ENCODE peak calls at places on chromosomes 6 and 20, in four cellular contexts. D is upper lobe of left lung; S is stimulated activated memory B cell treated with anti-CD40 and anti-IgM and Interleukin-4, amounts not matched to agents 10 μg/mL and 1 μg/mL and 100 μg/mL, for 72 hours; U is stimulated activated naive CD8-positive, alpha-beta T cell treated with anti-CD3 and anti-CD28 coated beads, Interleukin-15, amount 100 ng/mL, for 72 hours. L is an unnamed sample.

GRCh38 chr6:160005861-160006540 is 37.1 kb downstream of the IGF2R start:
- ATAC-seq in D (peak), S (peak), U (peak), L (peak)

GRCh38 chr20:41375846-41376245 is 9.2 kb upstream of the EMILIN3 start:
- ATAC-seq in D (no peak), S (no peak), U (no peak), L (no peak)

GRCh38 chr6:29762781-29763214 is 39.6 kb downstream of the HLA-F start:
- ATAC-seq in D (peak), S (no peak), U (no peak), L (no peak)

GRCh38 chr20:32685541-32686529 is 12.1 kb upstream of the C20orf203 start:
- ATAC-seq in D (no peak), S (no peak), U (no peak), L (peak)

GRCh38 chr6:133241901-133242760 is 974 bp downstream of the EYA4 start:
- ATAC-seq in D (no peak), S (no peak), U (no peak), L (peak)

GRCh38 chr6:138977646-138978167 is 10.3 kb downstream of the REPS1 start:
- ATAC-seq in D (no peak), S (no peak), U (no peak), L (no peak)

GRCh38 chr6:13447949-13448724 is 39.3 kb downstream of the GFOD1 start:
- ATAC-seq in D (peak), S (peak), U (peak), L (peak)

GRCh38 chr20:49399329-49399728 is 83.1 kb downstream of the KCNB1 start:
- ATAC-seq in D (no peak), S (no peak), U (no peak), L (peak)

GRCh38 chr20:35506872-35507638 is 22.4 kb downstream of the C20orf173 start:
- ATAC-seq in D (no peak), S (peak), U (peak), L (no peak)

GRCh38 chr6:90860822-90861601 is 274.1 kb upstream of the MAP3K7 start:
- ATAC-seq in D (no peak), S (no peak), U (peak), L (no peak)

L was measured in gastroesophageal sphincter.